ENCODE peak calls at places on chromosomes 4 and X, in four cellular contexts. Q, L, S and X are unnamed samples.

GRCh38 chr4:16667464-16667863 is 231.0 kb downstream of the LDB2 start:
- DNase-seq in Q (no peak), L (peak), S (no peak), X (no peak)

GRCh38 chr4:182688081-182688480 is 229.1 kb downstream of the DCTD start:
- DNase-seq in Q (no peak), L (no peak), S (no peak), X (no peak)

GRCh38 chr4:138090145-138090917 is 151.8 kb downstream of the SLC7A11 start:
- DNase-seq in Q (peak), L (peak), S (peak), X (no peak)

GRCh38 chr4:3707423-3708102 is 58.6 kb upstream of the ADRA2C start:
- DNase-seq in Q (no peak), L (no peak), S (no peak), X (no peak)

GRCh38 chrX:40887476-40887875 is 152.1 kb upstream of the MED14 start:
- DNase-seq in Q (no peak), L (peak), S (no peak), X (no peak)

GRCh38 chr4:94508841-94509240 is 57.1 kb downstream of the PDLIM5 start:
- DNase-seq in Q (no peak), L (no peak), S (no peak), X (no peak)

GRCh38 chr4:143089291-143089690 is 95.4 kb upstream of the USP38 start:
- DNase-seq in Q (no peak), L (no peak), S (no peak), X (no peak)

GRCh38 chr4:26468977-26469376 is 21.3 kb downstream of the CCKAR start:
- DNase-seq in Q (no peak), L (no peak), S (no peak), X (no peak)

GRCh38 chrX:48972214-48973164 is 845 bp upstream of the KCND1 start:
- DNase-seq in Q (peak), L (peak), S (no peak), X (no peak)

GRCh38 chr4:99966692-99967091 is 16.6 kb upstream of the H2AZ1 start:
- DNase-seq in Q (no peak), L (peak), S (no peak), X (no peak)

GRCh38 chrX:137565921-137566745 is at the start of gene ZIC3:
- DNase-seq in Q (no peak), L (no peak), S (no peak), X (peak)

GRCh38 chr4:182642831-182643230 is 274.4 kb downstream of the DCTD start:
- DNase-seq in Q (no peak), L (peak), S (no peak), X (no peak)

GRCh38 chrX:74520291-74520690 is 94.1 kb downstream of the RLIM start:
- DNase-seq in Q (no peak), L (no peak), S (no peak), X (no peak)

GRCh38 chrX:74520896-74521295 is 93.5 kb downstream of the RLIM start:
- DNase-seq in Q (no peak), L (no peak), S (no peak), X (no peak)

GRCh38 chrX:74521961-74522833 is 92.2 kb downstream of the RLIM start:
- DNase-seq in Q (no peak), L (peak), S (no peak), X (no peak)

GRCh38 chrX:74523224-74523623 is 91.2 kb downstream of the RLIM start:
- DNase-seq in Q (no peak), L (no peak), S (no peak), X (no peak)

DNA sequence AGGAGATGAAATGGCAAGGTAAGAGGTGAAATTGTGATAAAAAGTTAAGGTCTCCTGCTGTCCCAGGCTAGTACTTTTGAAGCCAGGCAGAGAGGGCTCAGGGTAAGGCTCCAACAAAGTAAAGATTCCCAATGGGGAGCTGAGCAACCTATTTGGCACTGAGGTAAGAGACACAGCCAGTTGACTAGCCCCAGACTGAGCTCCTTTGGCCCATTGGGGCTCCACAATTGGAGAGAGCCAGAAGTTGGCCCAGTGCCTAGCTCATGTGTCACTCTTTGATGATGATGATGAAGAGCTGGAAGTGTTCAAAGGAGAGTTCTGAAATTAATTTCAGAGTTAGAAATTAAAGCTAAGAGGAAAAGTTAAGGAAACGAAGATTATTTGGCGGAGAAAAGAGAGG is 94.6 kb downstream of the RLIM start:
- DNase-seq in Q (no peak), L (no peak), S (no peak), X (no peak)
- TF ChIP-seq CHD1 in Q (no peak), L (no peak), S (no peak), X (no peak)

DNA sequence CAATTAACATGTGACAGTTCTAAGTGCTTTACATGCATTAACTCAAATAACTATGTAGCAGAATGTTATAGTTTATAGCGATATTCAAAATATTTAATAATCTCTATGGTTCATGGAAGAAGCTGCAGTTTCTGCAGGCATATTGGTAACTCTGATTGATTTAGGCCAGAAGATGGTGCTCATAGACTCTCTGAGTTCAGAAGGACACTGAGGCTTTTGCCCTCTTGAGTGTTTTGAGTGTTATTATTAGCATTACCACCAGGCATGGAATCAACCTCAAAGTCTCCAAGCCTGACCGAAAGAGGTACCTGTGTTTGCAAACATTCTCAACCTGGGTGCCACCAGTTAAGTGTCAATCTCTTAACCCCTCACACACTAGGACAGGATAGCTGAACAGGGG is 792.3 kb upstream of the PCDH7 start:
- DNase-seq in Q (no peak), L (no peak), S (no peak), X (no peak)
- TF ChIP-seq CHD1 in Q (no peak), L (no peak), S (no peak), X (no peak)

DNA sequence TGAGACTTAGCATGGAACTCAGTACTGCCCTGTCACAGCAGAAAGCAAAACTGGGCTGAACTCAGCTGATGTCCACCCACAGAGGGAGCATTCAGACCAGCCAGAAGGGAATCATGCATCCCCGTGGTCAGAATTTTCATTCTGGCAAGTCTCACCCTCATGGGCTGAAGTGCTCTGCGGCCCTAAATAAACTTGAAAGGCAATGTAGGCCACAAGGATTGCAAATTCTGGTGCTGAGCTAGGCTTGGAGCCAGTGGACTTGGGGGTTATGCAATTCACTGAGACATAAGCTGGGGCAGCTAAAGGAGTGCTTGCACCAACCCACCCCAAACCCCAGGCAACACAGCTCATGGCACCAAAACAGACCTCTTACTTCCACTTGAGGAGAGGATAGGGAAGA is 494.1 kb downstream of the GABRG1 start:
- DNase-seq in Q (no peak), L (no peak), S (no peak), X (no peak)
- TF ChIP-seq CHD1 in Q (no peak), L (no peak), S (no peak), X (no peak)

GRCh38 chr4:37661643-37662221 is 24.4 kb downstream of the RELL1 start:
- DNase-seq in Q (no peak), L (peak), S (no peak), X (no peak)

GRCh38 chr4:37662861-37663390 is 23.2 kb downstream of the RELL1 start:
- DNase-seq in Q (no peak), L (peak), S (no peak), X (no peak)

GRCh38 chr4:37663552-37663951 is 22.6 kb downstream of the RELL1 start:
- DNase-seq in Q (no peak), L (no peak), S (no peak), X (no peak)

GRCh38 chr4:37664696-37665095 is 21.5 kb downstream of the RELL1 start:
- DNase-seq in Q (no peak), L (no peak), S (no peak), X (no peak)

DNA sequence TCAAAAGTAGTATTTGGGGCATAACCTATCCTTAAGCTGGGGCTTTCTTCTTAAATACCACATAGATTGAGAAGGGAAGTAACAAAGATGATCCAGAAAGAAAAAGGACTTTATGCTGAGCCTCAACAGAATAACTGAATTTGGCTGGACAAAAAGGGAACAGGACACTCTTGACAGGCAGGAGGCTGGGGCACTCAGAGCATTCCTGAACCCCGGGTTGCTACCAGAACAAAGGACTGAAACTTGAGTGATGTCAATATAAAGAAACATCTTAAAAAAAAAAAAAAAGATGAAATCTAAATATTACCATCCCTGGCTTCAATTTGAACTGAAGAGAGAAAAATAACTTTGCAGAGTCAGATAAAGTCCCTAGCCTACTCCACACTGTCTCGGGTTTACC is 23.9 kb downstream of the RELL1 start:
- DNase-seq in Q (no peak), L (no peak), S (no peak), X (no peak)
- TF ChIP-seq CHD1 in Q (no peak), L (no peak), S (no peak), X (no peak)

GRCh38 chrX:5702890-5703289 is 525.8 kb downstream of the NLGN4X start:
- DNase-seq in Q (no peak), L (no peak), S (no peak), X (no peak)
- TF ChIP-seq CHD1 in Q (no peak), L (no peak), S (no peak), X (no peak)